ENCODE peak calls at places on chromosomes 5 and 9, in ten cellular contexts. Q, Y, E, W, A, U, I, R, G and P are unnamed samples.

GRCh38 chr9:12640021-12640587 is 53.1 kb upstream of the TYRP1 start:
- DNase-seq in I (no peak), U (peak), Q (no peak), W (no peak), G (peak), E (peak), A (no peak), Y (no peak), R (no peak), P (no peak)

GRCh38 chr5:56262269-56262668 is 29.1 kb upstream of the ANKRD55 start:
- DNase-seq in U (no peak), R (no peak), E (no peak), A (no peak), W (no peak), G (no peak), I (no peak), Y (no peak), Q (no peak), P (no peak)

GRCh38 chr5:56958595-56958994 is 6.7 kb upstream of the MIER3 start:
- DNase-seq in W (no peak), R (no peak), G (no peak), I (no peak), E (no peak), A (no peak), U (no peak), Y (no peak), Q (no peak), P (no peak)

GRCh38 chr9:89498845-89499480 is 1.1 kb upstream of the SEMA4D start:
- DNase-seq in I (no peak), E (no peak), Q (no peak), Y (peak), G (no peak), A (no peak), W (no peak), R (no peak), U (no peak), P (no peak)

GRCh38 chr9:86547596-86547995 is 193.4 kb upstream of the TUT7 start:
- DNase-seq in R (no peak), E (no peak), G (no peak), I (no peak), U (no peak), Y (no peak), W (no peak), A (no peak), Q (no peak), P (no peak)

GRCh38 chr9:73173526-73174411 is 22.1 kb downstream of the ANXA1 start:
- DNase-seq in E (no peak), A (no peak), G (no peak), I (no peak), Q (no peak), W (no peak), Y (no peak), R (no peak), U (no peak), P (no peak)

GRCh38 chr9:136047775-136048559 is 47.1 kb downstream of the NACC2 start:
- DNase-seq in E (no peak), I (peak), Q (no peak), G (no peak), W (no peak), Y (no peak), R (no peak), U (no peak), A (peak), P (no peak)

GRCh38 chr5:181160144-181160754 is 12.9 kb downstream of the OR2V2 start:
- DNase-seq in I (no peak), U (no peak), E (no peak), Y (peak), G (no peak), W (no peak), Q (peak), R (peak), A (no peak), P (peak)

GRCh38 chr5:67693956-67694564 is 497.5 kb upstream of the CD180 start:
- DNase-seq in R (no peak), U (no peak), A (peak), W (no peak), G (no peak), Y (no peak), Q (no peak), I (peak), E (peak), P (no peak)

GRCh38 chr5:122078116-122078865 is at the start of gene LOX:
- DNase-seq in U (peak), R (no peak), E (peak), I (peak), Y (no peak), Q (no peak), W (no peak), A (peak), G (no peak), P (no peak)

GRCh38 chr5:16784843-16785791 is 151.0 kb downstream of the MYO10 start:
- DNase-seq in Q (peak), A (no peak), U (no peak), I (no peak), R (no peak), E (peak), W (no peak), G (no peak), Y (no peak), P (no peak)

GRCh38 chr5:79962580-79963222 is 28.4 kb downstream of the MTX3 start:
- DNase-seq in W (no peak), R (no peak), U (no peak), Y (no peak), E (no peak), A (no peak), Q (peak), G (no peak), I (no peak), P (no peak)

GRCh38 chr5:73958037-73958436 is 332.0 kb downstream of the ARHGEF28 start:
- DNase-seq in Y (no peak), A (no peak), G (no peak), U (no peak), Q (no peak), R (no peak), I (no peak), W (no peak), E (no peak), P (no peak)

GRCh38 chr5:16888694-16889124 is 47.4 kb downstream of the MYO10 start:
- DNase-seq in A (no peak), E (no peak), Y (no peak), I (no peak), G (no peak), R (no peak), U (no peak), W (no peak), Q (no peak), P (no peak)

GRCh38 chr5:139745121-139745799 is 50.3 kb upstream of the PSD2 start:
- DNase-seq in R (no peak), G (no peak), W (no peak), U (peak), E (peak), I (no peak), Y (no peak), A (peak), Q (no peak), P (no peak)

GRCh38 chr9:130774183-130774582 is 60.9 kb upstream of the ABL1 start:
- DNase-seq in A (no peak), R (no peak), U (no peak), W (no peak), I (no peak), G (no peak), E (no peak), Y (no peak), Q (no peak), P (no peak)

GRCh38 chr9:124760719-124761118 is 10.4 kb downstream of the NR6A1 start:
- DNase-seq in Y (no peak), R (no peak), I (no peak), A (no peak), Q (no peak), U (no peak), E (no peak), G (no peak), W (no peak), P (no peak)

GRCh38 chr9:72333758-72334157 is 31.2 kb downstream of the ZFAND5 start:
- DNase-seq in E (no peak), W (no peak), Y (no peak), A (no peak), U (no peak), I (no peak), R (no peak), G (no peak), Q (no peak), P (no peak)

GRCh38 chr5:173868096-173868879 is 19.9 kb upstream of the CPEB4 start:
- DNase-seq in U (no peak), G (no peak), Q (no peak), A (no peak), R (no peak), I (no peak), Y (no peak), E (peak), W (peak), P (no peak)

GRCh38 chr5:81207009-81207408 is 26.1 kb upstream of the CKMT2 start:
- DNase-seq in W (no peak), U (no peak), I (no peak), E (no peak), G (no peak), A (no peak), R (no peak), Y (no peak), Q (no peak), P (no peak)

GRCh38 chr5:160930361-160930760 is 78.3 kb upstream of the ATP10B start:
- DNase-seq in E (peak), U (no peak), G (no peak), A (no peak), R (no peak), W (no peak), Q (no peak), Y (no peak), I (no peak), P (no peak)

GRCh38 chr5:90161399-90161798 is 248.2 kb downstream of the CETN3 start:
- DNase-seq in E (no peak), Y (peak), Q (no peak), U (peak), G (peak), I (peak), R (no peak), A (peak), W (no peak), P (no peak)

GRCh38 chr5:9363026-9363793 is 182.7 kb downstream of the SEMA5A start:
- DNase-seq in W (no peak), E (no peak), I (no peak), R (no peak), U (no peak), Y (no peak), G (no peak), A (no peak), Q (no peak), P (no peak)

GRCh38 chr5:141135030-141135717 is at the start of gene PCDHB5:
- DNase-seq in E (no peak), Y (no peak), A (no peak), R (no peak), U (peak), Q (no peak), G (no peak), I (no peak), W (no peak), P (no peak)

GRCh38 chr9:20200900-20201495 is 412.2 kb upstream of the SLC24A2 start:
- DNase-seq in E (no peak), A (no peak), R (no peak), Y (no peak), I (no peak), U (no peak), W (no peak), Q (no peak), G (no peak), P (no peak)

GRCh38 chr9:35035851-35036701 is 36.3 kb downstream of the VCP start:
- DNase-seq in Q (peak), U (no peak), G (no peak), I (peak), E (peak), R (no peak), Y (peak), W (no peak), A (peak), P (no peak)